ENCODE peak calls at places on chromosomes 4 and X, in eight cellular contexts. D is NB4, W is naive B cell, Q is ureter, R is NCI-H510A treated with DMSO at 0.1 percent for 48 hours, J is cardiac fibroblast, F is ACHN, E is nucleus accumbens. M is an unnamed sample.

GRCh38 chr4:83974111-83974789 is 438.3 kb downstream of the GPAT3 start:
- DNase-seq in J (peak; percentile 31), W (no peak), R (no peak), D (no peak), F (no peak), E (no peak), Q (no peak), M (no peak)

GRCh38 chrX:119155416-119156035 is 27.9 kb upstream of the KIAA1210 start:
- DNase-seq in W (no peak), J (peak; percentile 66), Q (no peak), E (no peak), F (peak; percentile 6), R (peak; percentile 80), D (peak; percentile 31), M (no peak)

GRCh38 chr4:19540859-19541258 is 710.8 kb upstream of the SLIT2 start:
- DNase-seq in W (no peak), Q (no peak), D (no peak), J (no peak), F (no peak), E (no peak), R (no peak), M (no peak)

GRCh38 chr4:86974481-86975050 is 39.8 kb downstream of the AFF1 start:
- DNase-seq in Q (no peak), R (no peak), E (no peak), D (peak; percentile 81), J (peak; percentile 26), W (no peak), F (no peak), M (no peak)

GRCh38 chr4:176970853-176971252 is 178.1 kb upstream of the VEGFC start:
- DNase-seq in D (no peak), F (no peak), E (no peak), R (no peak), Q (no peak), J (no peak), W (no peak), M (no peak)

GRCh38 chrX:81316163-81316562 is 114.3 kb downstream of the SH3BGRL start:
- DNase-seq in W (no peak), E (no peak), F (no peak), R (no peak), Q (no peak), D (no peak), J (peak; percentile 43), M (no peak)

GRCh38 chrX:69018416-69019072 is 146.7 kb downstream of the PJA1 start:
- DNase-seq in E (no peak), Q (no peak), D (no peak), W (no peak), R (no peak), J (no peak), F (no peak), M (no peak)

GRCh38 chrX:119502727-119503483 is 34.7 kb downstream of the SLC25A5 start:
- DNase-seq in J (peak; percentile 60), Q (peak; percentile 59), D (no peak), W (no peak), F (no peak), E (peak; percentile 1), R (peak; percentile 55), M (no peak)

GRCh38 chr4:112348488-112349158 is 51.5 kb downstream of the ALPK1 start:
- DNase-seq in E (peak; percentile 12), F (peak; percentile 20), D (peak; percentile 32), R (peak; percentile 84), Q (peak; percentile 71), W (no peak), J (peak; percentile 79), M (peak; percentile 68)

GRCh38 chr4:119518915-119519410 is 109.6 kb downstream of the PDE5A start:
- DNase-seq in Q (no peak), W (no peak), F (no peak), E (no peak), J (no peak), D (no peak), R (no peak), M (no peak)

M was measured in LNCaP clone FGC.